ENCODE peak calls at places on chromosomes 13 and 19, in six cellular contexts. E is AG04450, Z is sigmoid colon, W is psoas muscle, L is ovary, C is lower lobe of right lung. S is an unnamed sample.

GRCh38 chr19:31070126-31070525 is 279.1 kb downstream of the TSHZ3 start:
- DNase-seq in W (no peak), C (no peak), L (no peak), Z (no peak), E (no peak), S (no peak)

GRCh38 chr19:13153627-13154240 is 3.5 kb downstream of the IER2 start:
- DNase-seq in C (no peak), Z (peak), E (no peak), W (peak), L (peak), S (peak)

GRCh38 chr19:29287061-29287460 is 74.1 kb upstream of the UQCRFS1 start:
- DNase-seq in L (no peak), Z (no peak), C (no peak), W (no peak), E (no peak), S (no peak)

GRCh38 chr13:43153436-43154082 is 130.2 kb downstream of the DNAJC15 start:
- DNase-seq in Z (no peak), C (no peak), E (peak), L (no peak), W (no peak), S (no peak)

GRCh38 chr13:34748078-34748477 is 194.0 kb upstream of the NBEA start:
- DNase-seq in E (no peak), W (no peak), Z (no peak), C (peak), L (peak), S (no peak)

GRCh38 chr19:56969726-56970125 is 129.2 kb upstream of the PEG3 start:
- DNase-seq in W (no peak), Z (no peak), L (peak), C (no peak), E (no peak), S (no peak)

GRCh38 chr13:98108330-98108729 is 34.6 kb upstream of the FARP1 start:
- DNase-seq in C (no peak), E (no peak), Z (no peak), L (no peak), W (no peak), S (no peak)

GRCh38 chr13:26168276-26168814 is 53.8 kb downstream of the RNF6 start:
- DNase-seq in C (no peak), Z (no peak), W (no peak), L (no peak), E (no peak), S (no peak)

GRCh38 chr19:54707932-54708331 is 16.3 kb upstream of the KIR3DL3 start:
- DNase-seq in L (no peak), Z (no peak), W (no peak), E (no peak), C (no peak), S (no peak)

GRCh38 chr13:110689041-110689440 is 16.9 kb downstream of the CARS2 start:
- DNase-seq in W (no peak), E (no peak), Z (no peak), C (no peak), L (no peak), S (no peak)

GRCh38 chr13:101655435-101655834 is 203.0 kb downstream of the ITGBL1 start:
- DNase-seq in E (no peak), Z (no peak), W (no peak), L (no peak), C (no peak), S (no peak)

GRCh38 chr13:86922936-86923335 is 748.2 kb upstream of the SLITRK5 start:
- DNase-seq in W (no peak), E (no peak), Z (no peak), L (no peak), C (no peak), S (no peak)

GRCh38 chr19:38666662-38667448 is 19.4 kb downstream of the ACTN4 start:
- DNase-seq in L (peak), W (peak), Z (no peak), C (no peak), E (no peak), S (no peak)

GRCh38 chr13:28544026-28544425 is 49.1 kb upstream of the FLT1 start:
- DNase-seq in L (no peak), Z (no peak), W (no peak), C (no peak), E (no peak), S (no peak)

GRCh38 chr13:40432018-40432978 is 234.1 kb downstream of the FOXO1 start:
- DNase-seq in W (no peak), L (no peak), C (no peak), E (no peak), Z (no peak), S (no peak)

GRCh38 chr19:3556423-3556977 is 886 bp downstream of the MFSD12 start:
- DNase-seq in E (no peak), L (no peak), W (no peak), Z (no peak), C (no peak), S (no peak)

GRCh38 chr13:113835461-113836274 is 28.2 kb downstream of the GAS6 start:
- DNase-seq in L (no peak), C (peak), E (peak), Z (no peak), W (peak), S (no peak)

GRCh38 chr19:5109560-5109959 is 140.6 kb downstream of the KDM4B start:
- DNase-seq in L (no peak), W (no peak), C (no peak), Z (no peak), E (no peak), S (no peak)

GRCh38 chr13:71879129-71879535 is 12.1 kb upstream of the DACH1 start:
- DNase-seq in Z (no peak), L (no peak), C (no peak), W (no peak), E (no peak), S (no peak)

GRCh38 chr19:8194528-8195275 is 14.5 kb upstream of the CERS4 start:
- DNase-seq in W (no peak), L (no peak), E (no peak), Z (no peak), C (peak), S (no peak)

GRCh38 chr19:18254546-18255500 is 19.4 kb downstream of the IQCN start:
- DNase-seq in L (no peak), W (no peak), Z (no peak), E (no peak), C (no peak), S (no peak)

GRCh38 chr13:92187378-92187989 is 789.1 kb downstream of the GPC5 start:
- DNase-seq in W (no peak), E (no peak), Z (no peak), C (no peak), L (peak), S (peak)

GRCh38 chr19:29446331-29446730 is 79.5 kb upstream of the VSTM2B start:
- DNase-seq in E (no peak), L (no peak), W (no peak), C (no peak), Z (no peak), S (no peak)

GRCh38 chr13:94020833-94021232 is 458.6 kb downstream of the DCT start:
- DNase-seq in C (no peak), E (no peak), W (no peak), Z (no peak), L (no peak), S (no peak)

GRCh38 chr13:75492389-75492788 is 10.4 kb upstream of the TBC1D4 start:
- DNase-seq in E (no peak), L (no peak), W (no peak), Z (no peak), C (no peak), S (no peak)

GRCh38 chr19:38291855-38292254 is 12.2 kb upstream of the C19orf33 start:
- DNase-seq in W (no peak), E (no peak), C (no peak), L (no peak), Z (no peak), S (no peak)

DNA sequence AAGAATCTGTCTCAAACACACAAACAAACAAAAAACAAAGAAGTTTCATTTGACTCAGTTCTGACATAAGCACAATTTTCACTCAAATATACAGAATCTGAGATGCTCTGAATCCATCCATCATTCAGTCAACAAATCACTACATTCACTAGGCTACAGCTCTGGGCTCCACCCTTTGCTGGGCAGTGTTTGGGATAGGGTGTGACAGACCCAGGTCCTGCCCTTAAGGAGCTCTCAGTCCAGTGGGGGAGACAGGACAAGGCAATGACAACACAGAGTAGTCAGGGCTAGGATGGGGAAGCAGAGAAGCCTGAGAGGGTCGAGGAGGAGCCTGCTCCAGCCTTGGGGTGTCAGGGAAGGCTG is 45.3 kb downstream of the SPTBN4 start:
- DNase-seq in W (no peak), Z (no peak), L (no peak), E (no peak), C (no peak), S (no peak)
- H3K4me3 ChIP-seq in W (peak), Z (no peak), L (no peak), E (no peak), C (no peak), S (no peak)

GRCh38 chr19:1039646-1040475 is at the start of gene ABCA7:
- DNase-seq in C (peak), Z (peak), L (peak), E (peak), W (peak), S (peak)

GRCh38 chr19:1041272-1041834 is 1.4 kb downstream of the ABCA7 start:
- DNase-seq in Z (no peak), E (no peak), L (no peak), C (no peak), W (no peak), S (no peak)

GRCh38 chr19:1037553-1038115 is 2.3 kb upstream of the ABCA7 start:
- DNase-seq in C (no peak), L (no peak), W (peak), Z (no peak), E (no peak), S (peak)

GRCh38 chr19:1040476-1041271 is 767 bp downstream of the ABCA7 start:
- DNase-seq in W (peak), E (peak), C (peak), Z (peak), L (no peak), S (peak)

GRCh38 chr19:1038995-1039645 is 787 bp upstream of the ABCA7 start:
- DNase-seq in Z (no peak), C (no peak), E (no peak), W (peak), L (no peak), S (no peak)
- H3K4me3 ChIP-seq in Z (no peak), C (peak), E (no peak), W (peak), L (no peak), S (peak)

DNA sequence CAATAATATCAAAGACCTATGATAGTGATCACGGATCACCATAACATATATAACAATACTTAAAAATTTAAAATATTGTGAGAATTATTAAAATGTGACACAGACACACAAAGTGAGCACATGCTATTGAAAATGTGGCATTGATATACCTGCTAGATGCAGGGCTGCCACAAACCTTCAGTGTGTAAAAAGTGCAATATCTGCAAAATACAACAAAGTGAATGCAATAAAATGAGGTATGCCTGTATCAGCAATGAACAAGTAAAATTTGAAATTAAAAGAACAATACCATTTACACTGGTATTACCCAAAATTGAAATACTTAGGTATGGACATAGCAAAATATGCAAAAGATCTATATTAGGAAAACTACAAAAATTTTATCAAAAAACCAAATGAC is 1217.8 kb upstream of the PCDH20 start:
- DNase-seq in L (no peak), C (no peak), W (no peak), E (no peak), Z (no peak), S (no peak)
- H3K4me3 ChIP-seq in L (no peak), C (no peak), W (no peak), E (no peak), Z (no peak), S (no peak)

DNA sequence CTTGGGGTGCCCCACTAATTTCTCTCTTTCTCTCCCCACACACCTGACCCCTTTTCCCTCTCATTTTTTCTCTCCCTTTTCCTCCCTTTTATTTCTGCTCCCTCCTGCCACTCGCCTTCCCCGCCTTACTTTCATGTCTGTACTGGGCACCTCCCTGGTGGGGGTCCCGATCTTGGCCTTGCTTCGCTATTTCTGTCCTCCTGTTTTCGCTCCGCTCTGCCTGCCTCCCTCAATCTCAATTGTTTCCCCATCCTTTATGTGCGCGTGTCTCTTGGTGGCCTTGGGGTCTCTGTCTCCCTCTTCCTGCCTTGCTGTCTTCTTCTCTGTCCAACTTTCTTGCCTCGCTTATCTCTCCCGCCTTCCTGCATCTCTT is 3.8 kb downstream of the GRIN2D start:
- DNase-seq in E (no peak), W (no peak), Z (no peak), C (no peak), L (no peak), S (no peak)
- H3K4me3 ChIP-seq in E (no peak), W (no peak), Z (no peak), C (no peak), L (no peak), S (peak)

S was measured in naive thymus-derived CD4-positive, alpha-beta T cell.